ENCODE peak calls at places on chromosomes 3 and 15, in eight cellular contexts. S is anterior cingulate cortex, P is fibroblast of lung, T is choroid plexus epithelial cell, X is AG04450, M is nucleus accumbens, Y is iris pigment epithelial cell, C is HT1080. N is an unnamed sample.
A peak's percentile ranks its signal among the peaks of the same experiment; 100 is the strongest.

GRCh38 chr3:170355738-170356595 is 1.5 kb upstream of the SKIL start:
- DNase-seq in S (peak; percentile 69), P (peak; percentile 54), T (peak; percentile 80), X (no peak), M (peak; percentile 19), Y (peak; percentile 68), C (peak; percentile 44), N (peak; percentile 20)

GRCh38 chr15:87653646-87654045 is 602.9 kb downstream of the NTRK3 start:
- DNase-seq in S (no peak), P (no peak), T (no peak), X (no peak), M (no peak), Y (no peak), C (no peak), N (no peak)

GRCh38 chr15:79003896-79004295 is 59.0 kb upstream of the CTSH start:
- DNase-seq in S (no peak), P (no peak), T (no peak), X (no peak), M (no peak), Y (no peak), C (no peak), N (no peak)

GRCh38 chr15:78509726-78510312 is 2.4 kb downstream of the HYKK start:
- DNase-seq in S (no peak), P (no peak), T (no peak), X (no peak), M (no peak), Y (no peak), C (no peak), N (no peak)

GRCh38 chr3:15007681-15008141 is 57.4 kb downstream of the MRPS25 start:
- DNase-seq in S (no peak), P (peak; percentile 88), T (peak; percentile 89), X (peak; percentile 77), M (no peak), Y (peak; percentile 96), C (no peak), N (no peak)

GRCh38 chr15:52463638-52464037 is 65.0 kb downstream of the MYO5A start:
- DNase-seq in S (no peak), P (no peak), T (peak; percentile 38), X (no peak), M (no peak), Y (peak; percentile 36), C (peak; percentile 33), N (no peak)

GRCh38 chr3:52246728-52247454 is 1.3 kb downstream of the PPM1M start:
- DNase-seq in S (no peak), P (no peak), T (no peak), X (no peak), M (no peak), Y (no peak), C (no peak), N (no peak)

GRCh38 chr15:74958320-74958907 is 1.8 kb upstream of the RPP25 start:
- DNase-seq in S (no peak), P (no peak), T (no peak), X (no peak), M (no peak), Y (no peak), C (no peak), N (no peak)

GRCh38 chr3:184126006-184126405 is 9.2 kb upstream of the EIF2B5 start:
- DNase-seq in S (no peak), P (no peak), T (no peak), X (no peak), M (no peak), Y (peak; percentile 49), C (no peak), N (no peak)

GRCh38 chr3:159881828-159882309 is 106.8 kb upstream of the IL12A start:
- DNase-seq in S (no peak), P (no peak), T (no peak), X (no peak), M (peak; percentile 34), Y (peak; percentile 47), C (peak; percentile 48), N (no peak)

GRCh38 chr3:29430558-29430971 is 149.7 kb downstream of the RBMS3 start:
- DNase-seq in S (no peak), P (peak; percentile 51), T (peak; percentile 85), X (peak; percentile 51), M (no peak), Y (peak; percentile 76), C (peak; percentile 36), N (no peak)

GRCh38 chr3:85387913-85388510 is 429.2 kb downstream of the CADM2 start:
- DNase-seq in S (no peak), P (no peak), T (peak; percentile 1), X (no peak), M (no peak), Y (no peak), C (no peak), N (no peak)

GRCh38 chr15:49101536-49101935 is 53.9 kb downstream of the COPS2 start:
- DNase-seq in S (no peak), P (peak; percentile 54), T (peak; percentile 44), X (peak; percentile 23), M (no peak), Y (peak; percentile 54), C (peak; percentile 4), N (no peak)

GRCh38 chr15:75073197-75073596 is 49.8 kb downstream of the PPCDC start:
- DNase-seq in S (no peak), P (no peak), T (no peak), X (no peak), M (no peak), Y (no peak), C (no peak), N (no peak)

GRCh38 chr15:75647370-75648155 is at the start of gene SNX33:
- DNase-seq in S (peak; percentile 81), P (peak; percentile 85), T (peak; percentile 89), X (no peak), M (peak; percentile 62), Y (peak; percentile 90), C (peak; percentile 80), N (no peak)

GRCh38 chr3:126827121-126827520 is 123.1 kb downstream of the CHCHD6 start:
- DNase-seq in S (no peak), P (no peak), T (no peak), X (no peak), M (no peak), Y (peak; percentile 22), C (peak; percentile 61), N (no peak)

GRCh38 chr3:195271116-195271858 is at the start of gene XXYLT1:
- DNase-seq in S (peak; percentile 88), P (peak; percentile 88), T (peak; percentile 91), X (no peak), M (peak; percentile 78), Y (peak; percentile 87), C (peak; percentile 94), N (peak; percentile 68)

GRCh38 chr15:66803182-66803729 is 101.2 kb downstream of the SMAD6 start:
- DNase-seq in S (no peak), P (peak; percentile 98), T (peak; percentile 98), X (peak; percentile 97), M (no peak), Y (peak; percentile 97), C (peak; percentile 99), N (peak; percentile 91)

GRCh38 chr3:63351159-63352007 is 73.3 kb downstream of the SYNPR start:
- DNase-seq in S (no peak), P (peak; percentile 76), T (peak; percentile 83), X (peak; percentile 24), M (no peak), Y (peak; percentile 70), C (peak; percentile 33), N (no peak)

GRCh38 chr15:99095626-99096025 is 9.3 kb upstream of the SYNM start:
- DNase-seq in S (no peak), P (no peak), T (no peak), X (no peak), M (no peak), Y (no peak), C (no peak), N (no peak)

GRCh38 chr15:20348900-20349773 is 192.5 kb downstream of the GOLGA6L6 start:
- DNase-seq in S (no peak), P (no peak), T (no peak), X (no peak), M (no peak), Y (no peak), C (no peak), N (no peak)

GRCh38 chr15:90004671-90005070 is 3.5 kb downstream of the ZNF710 start:
- DNase-seq in S (no peak), P (peak; percentile 95), T (peak; percentile 96), X (peak; percentile 92), M (no peak), Y (peak; percentile 98), C (peak; percentile 91), N (no peak)

GRCh38 chr3:46811615-46812236 is 51.5 kb downstream of the MYL3 start:
- DNase-seq in S (no peak), P (no peak), T (no peak), X (no peak), M (no peak), Y (no peak), C (no peak), N (no peak)

GRCh38 chr15:31887246-31887645 is 143.1 kb upstream of the CHRNA7 start:
- DNase-seq in S (no peak), P (no peak), T (no peak), X (no peak), M (no peak), Y (no peak), C (peak; percentile 5), N (no peak)